ENCODE peak calls at places on chromosomes 5 and 9, in four cellular contexts. Y is AG10803, R is adrenal gland, T is esophagus squamous epithelium. L is an unnamed sample.

GRCh38 chr5:107812570-107813141 is 141.9 kb upstream of the EFNA5 start:
- DNase-seq in Y (peak; percentile 71), R (no peak), T (no peak), L (peak; percentile 38)

GRCh38 chr5:78004559-78004958 is 228.4 kb upstream of the TBCA start:
- DNase-seq in T (no peak), Y (peak; percentile 20), R (no peak), L (no peak)

GRCh38 chr9:135096408-135096885 is 9.0 kb downstream of the OLFM1 start:
- DNase-seq in T (no peak), R (no peak), Y (no peak), L (no peak)

GRCh38 chr5:144307726-144308125 is 137.1 kb downstream of the KCTD16 start:
- DNase-seq in T (no peak), Y (no peak), R (no peak), L (no peak)

GRCh38 chr5:10797246-10797645 is 36.2 kb upstream of the DAP start:
- DNase-seq in R (no peak), Y (peak; percentile 15), T (no peak), L (no peak)

GRCh38 chr5:176761755-176762154 is 48.6 kb upstream of the UNC5A start:
- DNase-seq in R (no peak), T (no peak), Y (no peak), L (no peak)

GRCh38 chr5:62828757-62829156 is 250.1 kb downstream of the LRRC70 start:
- DNase-seq in Y (no peak), R (no peak), T (no peak), L (no peak)

GRCh38 chr5:151598984-151599383 is 7.9 kb upstream of the FAT2 start:
- DNase-seq in R (no peak), T (no peak), Y (peak; percentile 17), L (no peak)

GRCh38 chr5:169945831-169946261 is 34.4 kb downstream of the INSYN2B start:
- DNase-seq in Y (peak; percentile 96), T (no peak), R (peak; percentile 10), L (no peak)

GRCh38 chr5:10469253-10470030 is 27.8 kb downstream of the ROPN1L start:
- DNase-seq in R (no peak), T (no peak), Y (peak; percentile 98), L (no peak)

GRCh38 chr5:5270958-5271605 is 131.0 kb downstream of the ADAMTS16 start:
- DNase-seq in T (no peak), Y (peak; percentile 77), R (peak; percentile 87), L (no peak)

GRCh38 chr5:42719034-42719433 is 37.6 kb upstream of the CCDC152 start:
- DNase-seq in T (no peak), R (no peak), Y (no peak), L (no peak)

GRCh38 chr9:85740821-85741111 is 988 bp downstream of the AGTPBP1 start:
- DNase-seq in Y (no peak), T (no peak), R (no peak), L (peak; percentile 42)

GRCh38 chr5:171272996-171273970 is 35.8 kb upstream of the TLX3 start:
- DNase-seq in R (no peak), Y (peak; percentile 48), T (no peak), L (peak; percentile 41)

GRCh38 chr9:114799925-114800324 is 5.9 kb downstream of the TNFSF15 start:
- DNase-seq in Y (no peak), R (no peak), T (no peak), L (no peak)

GRCh38 chr5:124274949-124275348 is 471.5 kb downstream of the ZNF608 start:
- DNase-seq in R (no peak), T (no peak), Y (no peak), L (no peak)

GRCh38 chr5:68141494-68141893 is 74.1 kb upstream of the PIK3R1 start:
- DNase-seq in R (no peak), T (no peak), Y (peak; percentile 40), L (no peak)

GRCh38 chr9:127899200-127899943 is at the start of gene ST6GALNAC6:
- DNase-seq in T (no peak), Y (peak; percentile 82), R (peak; percentile 62), L (peak; percentile 95)

GRCh38 chr9:108476574-108476973 is 379.2 kb downstream of the ACTL7B start:
- DNase-seq in T (no peak), R (no peak), Y (no peak), L (no peak)

GRCh38 chr9:136726631-136727191 is 14.3 kb downstream of the DIPK1B start:
- DNase-seq in R (no peak), Y (peak; percentile 25), T (no peak), L (peak; percentile 81)

GRCh38 chr5:2749514-2750025 is 1.9 kb downstream of the IRX2 start:
- DNase-seq in R (no peak), Y (peak; percentile 48), T (no peak), L (no peak)

GRCh38 chr5:180825768-180826525 is 23.3 kb upstream of the MGAT1 start:
- DNase-seq in Y (peak; percentile 76), R (peak; percentile 75), T (no peak), L (no peak)

GRCh38 chr9:127885508-127886281 is 8.2 kb upstream of the AK1 start:
- DNase-seq in Y (no peak), T (no peak), R (no peak), L (no peak)

GRCh38 chr9:128396970-128397613 is 23.6 kb upstream of the CERCAM start:
- DNase-seq in T (no peak), R (no peak), Y (no peak), L (no peak)

GRCh38 chr9:35097573-35097972 is 1.2 kb upstream of the PIGO start:
- DNase-seq in Y (no peak), T (no peak), R (no peak), L (no peak)

GRCh38 chr5:157538311-157538710 is 37.3 kb downstream of the ADAM19 start:
- DNase-seq in R (no peak), T (no peak), Y (no peak), L (no peak)

GRCh38 chr5:91266184-91266705 is 116.9 kb downstream of the ARRDC3 start:
- DNase-seq in Y (peak; percentile 47), T (no peak), R (no peak), L (peak; percentile 41)

GRCh38 chr5:66877843-66878242 is 281.6 kb downstream of the MAST4 start:
- DNase-seq in Y (no peak), T (no peak), R (no peak), L (no peak)

GRCh38 chr5:72273547-72273946 is 46.5 kb downstream of the MRPS27 start:
- DNase-seq in Y (no peak), R (no peak), T (no peak), L (no peak)

GRCh38 chr5:90746119-90746518 is 187.5 kb downstream of the ADGRV1 start:
- DNase-seq in T (no peak), R (no peak), Y (no peak), L (no peak)

GRCh38 chr5:19880859-19881436 is 107.1 kb downstream of the CDH18 start:
- DNase-seq in Y (no peak), T (no peak), R (no peak), L (no peak)

GRCh38 chr5:138981606-138982005 is 106.5 kb upstream of the LRRTM2 start:
- DNase-seq in R (no peak), T (no peak), Y (peak; percentile 50), L (no peak)

GRCh38 chr9:129347323-129348120 is 169.5 kb upstream of the IER5L start:
- DNase-seq in T (no peak), R (no peak), Y (peak; percentile 78), L (no peak)

GRCh38 chr5:178234753-178235599 is 2.4 kb upstream of the PHYKPL start:
- DNase-seq in R (peak; percentile 64), Y (peak; percentile 50), T (no peak), L (peak; percentile 84)
- TF ChIP-seq CTCF in R (peak; percentile 61), Y (peak; percentile 71), T (peak; percentile 45), L (peak; percentile 72)

DNA sequence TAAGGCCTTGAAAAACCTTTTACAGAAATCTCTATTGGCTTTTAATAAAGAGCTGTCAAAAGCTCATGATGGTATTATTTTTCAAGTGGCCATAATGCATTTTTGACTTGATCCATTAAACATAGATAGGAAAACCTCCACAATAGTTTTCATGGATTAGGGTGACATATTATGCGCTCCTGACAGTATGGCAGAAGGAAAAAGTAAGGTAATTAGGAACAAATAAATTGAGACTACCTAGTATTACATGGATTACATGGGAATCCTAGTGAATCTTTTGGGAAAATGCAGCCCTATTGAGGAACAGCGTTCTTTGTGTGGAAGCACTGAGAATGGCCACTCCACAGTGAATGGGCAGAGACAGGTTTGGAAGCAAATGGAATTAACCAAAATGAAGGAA is 171.2 kb downstream of the TRPM3 start:
- DNase-seq in R (no peak), Y (no peak), T (no peak), L (no peak)
- TF ChIP-seq CTCF in R (no peak), Y (no peak), T (no peak), L (no peak)

GRCh38 chr5:109688647-109688998 is 1.1 kb upstream of the MAN2A1 start:
- DNase-seq in T (no peak), Y (no peak), R (peak; percentile 8), L (peak; percentile 4)
- TF ChIP-seq CTCF in T (peak; percentile 29), Y (peak; percentile 43), R (peak; percentile 35), L (peak; percentile 33)

DNA sequence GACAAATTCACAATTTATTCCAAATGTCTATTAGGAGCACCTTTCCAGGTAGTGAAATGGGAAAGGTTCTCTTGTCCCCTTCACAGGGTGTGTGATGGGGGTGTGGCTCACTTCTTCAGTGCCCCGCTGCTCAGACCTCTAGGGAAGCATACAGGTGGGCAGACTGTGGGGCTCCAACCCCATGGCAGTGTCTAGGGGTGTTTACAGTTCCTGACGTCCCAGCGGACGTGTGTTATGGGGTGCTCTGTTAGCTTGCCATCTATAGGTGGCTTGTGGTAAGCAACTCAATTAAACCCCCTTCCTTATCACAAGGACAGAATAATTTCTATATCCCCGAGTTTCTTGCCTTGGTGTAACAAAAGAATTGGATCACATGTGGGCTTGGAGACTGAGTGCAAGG is 67.4 kb upstream of the SPINK5 start:
- DNase-seq in T (no peak), R (no peak), Y (no peak), L (no peak)
- TF ChIP-seq CTCF in T (no peak), R (no peak), Y (no peak), L (no peak)

GRCh38 chr9:121700165-121700830 is 48.9 kb downstream of the DAB2IP start:
- DNase-seq in T (no peak), R (peak; percentile 64), Y (peak; percentile 53), L (peak; percentile 55)
- TF ChIP-seq CTCF in T (peak; percentile 62), R (peak; percentile 52), Y (peak; percentile 72), L (peak; percentile 16)

GRCh38 chr9:122991370-122991830 is 42.1 kb upstream of the GPR21 start:
- DNase-seq in Y (peak; percentile 93), R (peak; percentile 70), T (no peak), L (peak; percentile 51)
- TF ChIP-seq CTCF in Y (peak; percentile 81), R (peak; percentile 75), T (peak; percentile 91), L (peak; percentile 57)

DNA sequence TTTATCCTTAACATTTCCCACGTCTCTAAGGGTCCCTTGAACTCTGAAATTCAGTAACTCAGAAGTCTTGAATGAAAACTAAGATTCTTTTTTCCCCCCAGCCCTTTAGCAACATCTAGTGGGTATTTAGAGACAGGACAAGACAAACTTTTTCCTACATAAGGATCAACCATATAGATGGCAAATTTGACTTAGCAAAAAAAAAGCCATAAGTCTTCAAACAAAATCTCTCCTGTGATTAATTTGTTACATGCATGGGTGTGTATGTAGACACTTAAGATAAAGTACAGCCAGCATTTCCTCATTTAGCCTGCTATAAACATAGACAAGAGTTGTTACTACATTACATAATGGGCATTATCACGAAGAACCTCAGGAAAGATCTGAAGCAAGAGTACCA is 29.1 kb upstream of the ANKRD31 start:
- DNase-seq in T (no peak), Y (peak; percentile 52), R (no peak), L (peak; percentile 31)
- TF ChIP-seq CTCF in T (peak; percentile 44), Y (peak; percentile 74), R (peak; percentile 30), L (no peak)

L was measured in GM13976.